ENCODE peak calls at places on chromosome 21, in six cellular contexts. G is kidney, R is Peyer's patch, Z is heart right ventricle, E is neural progenitor cell, X is upper lobe of right lung. T is an unnamed sample. For H3K4me1, the result is how much of the 10 kb centered on the place peaks cover.

GRCh38 chr21:17911628-17912027 is 92.5 kb upstream of the C21orf91 start:
- DNase-seq in X (no peak), G (no peak), E (no peak), Z (no peak), R (no peak), T (no peak)

GRCh38 chr21:29299046-29299905 is 554 bp downstream of the BACH1 start:
- DNase-seq in G (peak), R (peak), Z (peak), E (peak), X (peak), T (peak)

GRCh38 chr21:34183331-34183928 is 110.1 kb downstream of the MRPS6 start:
- DNase-seq in Z (no peak), E (no peak), G (no peak), X (no peak), R (no peak), T (no peak)

GRCh38 chr21:27423906-27424595 is 457.2 kb upstream of the ADAMTS5 start:
- DNase-seq in G (no peak), E (no peak), R (no peak), X (no peak), Z (no peak), T (no peak)

GRCh38 chr21:38839370-38839681 is 33.6 kb downstream of the ETS2 start:
- DNase-seq in E (no peak), G (no peak), X (no peak), R (no peak), Z (no peak), T (no peak)

GRCh38 chr21:37871121-37871862 is 45.0 kb downstream of the KCNJ6 start:
- DNase-seq in E (no peak), Z (no peak), X (no peak), G (no peak), R (no peak), T (no peak)

GRCh38 chr21:32599146-32599925 is 12.8 kb downstream of the CFAP298 start:
- DNase-seq in E (no peak), R (no peak), Z (no peak), G (no peak), X (no peak), T (no peak)

GRCh38 chr21:40373760-40374159 is 473.2 kb downstream of the DSCAM start:
- DNase-seq in G (no peak), R (no peak), Z (no peak), X (no peak), E (no peak), T (no peak)

GRCh38 chr21:28334407-28334806 is 658.3 kb downstream of the LTN1 start:
- DNase-seq in G (no peak), Z (no peak), X (no peak), R (no peak), E (no peak), T (no peak)

GRCh38 chr21:37281993-37282392 is 14.9 kb upstream of the VPS26C start:
- DNase-seq in G (no peak), R (no peak), E (peak), X (no peak), Z (no peak), T (no peak)

GRCh38 chr21:37045139-37045538 is 27.7 kb downstream of the PIGP start:
- DNase-seq in E (no peak), G (no peak), X (no peak), Z (no peak), R (no peak), T (no peak)

GRCh38 chr21:39661121-39661520 is 48.4 kb downstream of the B3GALT5 start:
- DNase-seq in X (peak), Z (no peak), G (no peak), E (no peak), R (no peak), T (no peak)

GRCh38 chr21:34933609-34934345 is 115.3 kb downstream of the RUNX1 start:
- DNase-seq in X (no peak), E (no peak), G (no peak), R (no peak), Z (no peak), T (no peak)

GRCh38 chr21:15617968-15618367 is 111.8 kb upstream of the USP25 start:
- DNase-seq in Z (no peak), R (no peak), X (no peak), G (no peak), E (peak), T (no peak)

GRCh38 chr21:46035809-46036695 is 54.5 kb downstream of the COL6A1 start:
- DNase-seq in E (no peak), R (no peak), G (peak), X (peak), Z (peak), T (no peak)

GRCh38 chr21:36211660-36212512 is 55.3 kb downstream of the DOP1B start:
- DNase-seq in R (no peak), E (no peak), X (no peak), Z (no peak), G (peak), T (no peak)

GRCh38 chr21:23936224-23936623 is 1671.1 kb downstream of the MRPL39 start:
- DNase-seq in G (no peak), E (peak), Z (no peak), X (no peak), R (no peak), T (no peak)

GRCh38 chr21:39384674-39385298 is 35.9 kb upstream of the HMGN1 start:
- DNase-seq in X (no peak), G (no peak), E (no peak), Z (no peak), R (no peak), T (no peak)

GRCh38 chr21:33025106-33025470 is 647 bp upstream of the OLIG2 start:
- DNase-seq in E (peak), G (no peak), X (no peak), R (no peak), Z (no peak), T (no peak)

GRCh38 chr21:32134441-32135159 is 144.2 kb downstream of the MIS18A start:
- DNase-seq in R (no peak), E (no peak), G (no peak), Z (no peak), X (no peak), T (no peak)

GRCh38 chr21:35275776-35276175 is 226.7 kb upstream of the RUNX1 start:
- DNase-seq in X (no peak), Z (no peak), G (no peak), E (no peak), R (no peak), T (no peak)

GRCh38 chr21:15362458-15362857 is 297.7 kb upstream of the NRIP1 start:
- DNase-seq in X (no peak), R (no peak), G (no peak), E (no peak), Z (no peak), T (no peak)

GRCh38 chr21:29232601-29233541 is 65.9 kb upstream of the BACH1 start:
- DNase-seq in G (no peak), X (no peak), R (no peak), Z (no peak), E (no peak), T (no peak)

GRCh38 chr21:16084776-16085364 is 355.1 kb downstream of the USP25 start:
- DNase-seq in E (no peak), Z (peak), R (no peak), G (no peak), X (no peak), T (no peak)

GRCh38 chr21:35678393-35678792 is 381.9 kb downstream of the SETD4 start:
- DNase-seq in G (no peak), R (no peak), Z (no peak), E (no peak), X (no peak), T (no peak)

GRCh38 chr21:33824156-33824941 is 91.3 kb downstream of the ATP5PO start:
- DNase-seq in X (no peak), Z (no peak), R (no peak), E (no peak), G (no peak), T (no peak)

GRCh38 chr21:39452207-39452964 is 616 bp downstream of the SH3BGR start:
- DNase-seq in X (no peak), G (no peak), R (no peak), Z (no peak), E (no peak), T (no peak)

GRCh38 chr21:32336711-32337110 is 38.1 kb downstream of the MRAP start:
- DNase-seq in G (no peak), Z (no peak), X (no peak), R (no peak), E (no peak), T (no peak)

GRCh38 chr21:36489103-36489785 is 9.3 kb upstream of the CLDN14 start:
- DNase-seq in G (no peak), E (no peak), Z (no peak), X (no peak), R (no peak), T (no peak)

GRCh38 chr21:45982256-45982757 is 737 bp downstream of the COL6A1 start:
- DNase-seq in E (peak), X (no peak), Z (no peak), R (peak), G (peak), T (no peak)

DNA sequence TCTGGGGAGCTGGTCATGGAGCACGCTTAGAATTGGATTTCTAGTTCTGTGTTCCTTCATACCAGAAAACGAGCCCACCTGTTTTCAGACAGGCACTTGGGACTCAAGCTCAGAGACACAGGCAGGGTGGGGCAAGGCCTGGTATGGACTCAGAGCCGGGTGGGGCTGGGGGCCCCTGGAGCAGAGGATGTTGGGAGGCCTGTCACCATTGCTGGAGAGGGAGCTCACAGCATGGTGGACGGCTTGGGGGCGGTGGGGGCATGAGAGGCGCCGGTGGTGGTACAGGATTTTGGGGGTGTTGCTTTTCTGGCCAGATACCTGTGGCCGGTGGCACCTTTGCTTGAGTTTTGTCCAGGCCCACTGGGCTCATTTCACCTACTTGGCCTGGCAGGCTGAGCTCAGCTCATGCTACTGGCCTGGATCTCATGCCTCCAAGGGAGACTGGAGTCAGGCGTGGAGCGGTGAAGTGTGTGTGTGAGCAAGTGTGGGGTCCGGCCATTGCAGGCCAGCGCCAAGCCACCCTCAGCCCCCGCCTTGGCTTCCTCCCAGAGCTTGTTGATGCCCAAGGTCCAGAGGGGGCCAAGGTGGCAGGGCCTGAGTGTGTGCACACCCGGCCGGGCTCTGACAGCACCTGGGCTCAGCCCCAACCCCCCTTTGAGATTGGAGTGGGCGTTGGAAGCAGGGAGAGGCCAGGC is 8.7 kb downstream of the SLX9 start:
- DNase-seq in R (no peak), G (peak), X (peak), E (no peak), Z (no peak), T (no peak)
- H3K4me1 ChIP-seq in R (under half), G (under half), X (under half), E (under half), Z (under half), T (under half)

GRCh38 chr21:20998456-20998789 is 214 bp downstream of the NCAM2 start:
- DNase-seq in X (no peak), E (no peak), G (no peak), Z (no peak), R (no peak), T (no peak)

GRCh38 chr21:20997308-20997632 is 939 bp upstream of the NCAM2 start:
- DNase-seq in R (no peak), X (no peak), Z (no peak), E (peak), G (peak), T (no peak)

GRCh38 chr21:20999567-21000169 is 1.5 kb downstream of the NCAM2 start:
- DNase-seq in X (no peak), Z (peak), R (no peak), E (peak), G (no peak), T (no peak)

GRCh38 chr21:20997633-20998455 is at the start of gene NCAM2:
- DNase-seq in Z (peak), R (peak), G (peak), X (peak), E (peak), T (peak)

GRCh38 chr21:20998886-20999285 is 677 bp downstream of the NCAM2 start:
- DNase-seq in E (no peak), R (no peak), G (no peak), X (no peak), Z (no peak), T (no peak)
- H3K4me3 ChIP-seq in E (peak), R (peak), G (no peak), X (peak), Z (peak), T (peak)

DNA sequence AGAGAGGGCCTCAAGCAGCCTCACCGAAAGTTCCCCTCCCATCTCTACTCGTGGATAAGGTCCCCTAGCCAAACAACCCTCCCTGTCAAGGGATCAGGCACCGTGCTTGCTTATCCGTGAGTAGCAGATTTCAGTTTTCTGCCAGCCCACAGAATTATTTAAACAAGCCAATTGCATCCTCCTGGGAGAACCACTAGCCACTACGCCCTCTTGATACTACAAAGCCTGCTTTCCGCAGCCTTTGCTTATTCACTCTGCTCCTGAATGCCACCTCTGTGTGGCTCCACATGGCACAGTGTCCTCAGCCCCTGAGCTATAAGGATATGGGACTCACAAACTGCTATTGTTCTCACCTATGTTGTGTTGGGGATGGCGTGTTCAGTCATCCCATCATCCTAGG is 5.9 kb upstream of the TFF2 start:
- DNase-seq in R (peak), G (peak), E (no peak), Z (no peak), X (no peak), T (no peak)
- H3K27ac ChIP-seq in R (no peak), G (no peak), E (no peak), Z (no peak), X (no peak), T (no peak)

DNA sequence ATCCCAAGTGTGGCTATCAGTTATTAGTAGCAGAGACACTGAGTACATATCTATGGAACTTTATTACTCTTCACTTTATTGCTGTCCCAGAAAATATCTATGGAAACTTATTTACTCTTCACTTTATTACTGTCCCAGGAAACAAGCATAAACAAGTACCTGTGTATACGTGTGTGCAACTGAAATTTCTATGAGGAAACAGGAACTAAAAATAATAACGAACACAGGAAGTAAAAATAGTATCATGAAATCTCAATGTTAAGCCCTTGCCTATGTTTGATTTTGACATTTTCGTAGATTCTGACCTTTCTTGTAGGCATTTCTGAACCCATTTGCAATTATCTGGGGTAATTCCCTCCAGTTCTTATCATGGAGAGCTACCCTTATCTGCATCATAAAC is 64.9 kb upstream of the KRTAP19-8 start:
- DNase-seq in X (no peak), Z (no peak), E (no peak), R (no peak), G (no peak), T (no peak)
- H3K4me1 ChIP-seq in X (under half), Z (under half), E (under half), R (under half), G (under half), T (under half)

DNA sequence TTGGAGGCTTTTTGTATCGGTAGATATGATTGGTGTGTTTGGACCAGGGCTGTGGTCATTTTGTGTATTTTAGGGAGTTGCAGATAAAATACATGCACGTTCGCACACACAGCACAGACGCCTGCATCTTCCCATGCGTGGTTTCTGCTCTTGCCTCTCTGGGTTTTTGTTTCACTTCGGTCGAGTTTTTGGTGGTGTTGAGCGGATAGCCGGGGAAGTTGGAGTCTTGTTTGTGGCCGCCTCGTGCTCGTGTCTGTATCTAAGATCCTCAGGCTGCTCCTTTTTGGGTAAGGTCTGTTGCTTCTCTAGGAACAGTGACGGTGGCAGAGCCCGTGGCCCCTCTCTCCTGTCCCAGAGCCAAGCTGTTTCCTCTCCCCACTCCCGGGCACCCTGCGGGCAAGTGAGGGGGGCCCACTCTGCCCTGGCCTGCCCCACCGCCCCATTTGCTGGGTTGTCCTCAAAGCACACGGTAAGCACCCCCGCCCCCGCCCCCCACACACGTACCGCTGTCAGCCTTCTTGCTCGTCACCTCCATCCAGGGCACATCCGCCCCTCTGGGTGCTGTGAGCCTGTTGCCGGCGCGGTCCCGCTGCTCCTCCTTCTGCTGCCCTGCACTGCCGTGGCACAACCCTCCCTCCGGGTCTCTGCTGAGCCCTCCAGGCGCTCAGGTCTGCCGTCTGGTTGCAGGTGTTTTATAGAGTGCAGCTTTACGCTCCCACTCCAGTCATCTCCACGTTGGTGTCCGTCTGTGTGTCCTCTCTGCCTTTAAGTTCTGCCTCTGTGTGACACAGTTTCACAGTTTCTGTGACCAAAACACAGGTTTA is 51.9 kb downstream of the AGPAT3 start:
- DNase-seq in X (peak), E (no peak), R (peak), Z (no peak), G (peak), T (peak)
- H3K4me3 ChIP-seq in X (peak), E (no peak), R (peak), Z (peak), G (peak), T (peak)

DNA sequence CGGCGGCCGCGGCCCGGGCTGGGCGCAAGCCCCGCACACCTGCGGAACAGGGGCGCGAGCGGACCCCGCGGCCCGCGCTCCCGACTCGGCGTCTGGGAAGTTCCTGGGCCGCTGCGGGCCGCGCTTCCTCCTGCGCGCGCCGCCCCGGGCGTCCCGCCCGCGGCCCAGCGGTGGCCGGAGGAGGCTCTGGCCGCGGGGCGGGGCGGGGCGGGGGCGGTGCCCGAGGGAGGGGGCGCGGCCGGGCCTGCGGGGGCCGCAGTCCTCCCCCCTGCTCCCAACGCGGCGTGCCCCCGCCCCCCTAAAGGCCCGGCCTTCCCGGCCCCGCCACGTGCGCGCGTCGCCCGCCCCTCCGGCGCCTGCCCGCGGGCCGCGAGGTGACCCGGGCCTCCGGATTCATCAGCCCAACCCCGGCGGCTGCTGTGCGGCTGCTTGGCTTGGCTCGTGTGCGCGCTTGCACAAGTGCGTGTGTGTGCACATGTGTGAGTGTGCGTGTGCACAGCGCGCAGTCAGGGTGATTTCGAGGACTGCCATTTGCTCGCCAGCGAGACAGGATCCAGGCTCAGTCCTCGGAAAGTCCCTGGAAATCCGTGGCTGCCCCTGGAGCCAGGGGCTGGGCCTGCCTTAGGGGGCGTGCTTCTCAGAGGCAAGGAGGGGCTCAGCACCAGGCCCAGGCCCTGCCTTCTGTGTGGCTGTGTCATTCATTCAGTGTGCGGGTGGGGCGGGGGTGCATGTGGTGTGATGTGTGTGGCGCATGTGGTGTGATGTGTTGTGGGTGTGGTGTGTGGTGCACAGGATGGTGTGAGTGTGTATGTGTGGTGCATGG is at the start of gene C2CD2:
- DNase-seq in R (peak), X (peak), E (peak), Z (peak), G (peak), T (no peak)
- H3K27ac ChIP-seq in R (peak), X (no peak), E (no peak), Z (peak), G (peak), T (no peak)

GRCh38 chr21:25907573-25908275 is 173.0 kb downstream of the GABPA start:
- DNase-seq in G (no peak), E (no peak), Z (no peak), R (no peak), X (no peak), T (no peak)
- H3K4me1 ChIP-seq in G (under half), E (under half), Z (under half), R (under half), X (under half), T (under half)

T was measured in effector memory CD4-positive, alpha-beta T cell.